ENCODE peak calls at places on chromosomes 2 and 18, in eight cellular contexts. M, N, B, E, V, T, J and H are unnamed samples. For H3K4me1, the result is how much of the 10 kb centered on the place peaks cover.

GRCh38 chr2:17271401-17271800 is 246.8 kb downstream of the RAD51AP2 start:
- DNase-seq in E (no peak), N (no peak), V (no peak), M (no peak), T (no peak), B (no peak), J (no peak), H (no peak)

GRCh38 chr2:215207791-215208367 is 69.5 kb upstream of the ABCA12 start:
- DNase-seq in N (no peak), V (no peak), T (no peak), M (no peak), J (no peak), E (no peak), B (no peak), H (no peak)

GRCh38 chr2:101339236-101339865 is 30.9 kb upstream of the RNF149 start:
- DNase-seq in M (no peak), E (no peak), N (no peak), B (peak), T (no peak), V (no peak), J (no peak), H (no peak)

GRCh38 chr2:20447437-20448245 is 767 bp downstream of the RHOB start:
- DNase-seq in M (peak), E (no peak), T (no peak), V (peak), N (no peak), J (peak), B (peak), H (peak)

GRCh38 chr18:76407681-76408080 is 87.4 kb downstream of the ZNF516 start:
- DNase-seq in V (no peak), M (no peak), N (no peak), E (no peak), B (no peak), J (no peak), T (no peak), H (peak)

GRCh38 chr2:182097571-182097970 is 111.9 kb downstream of the PPP1R1C start:
- DNase-seq in T (no peak), B (no peak), J (no peak), E (no peak), M (no peak), N (no peak), V (no peak), H (no peak)

GRCh38 chr2:121360566-121361300 is 75.7 kb upstream of the TFCP2L1 start:
- DNase-seq in T (no peak), J (peak), B (no peak), M (no peak), N (peak), V (no peak), E (no peak), H (peak)

GRCh38 chr2:235264121-235264493 is 229.7 kb upstream of the AGAP1 start:
- DNase-seq in J (no peak), E (no peak), B (no peak), M (no peak), N (no peak), T (no peak), V (no peak), H (no peak)

GRCh38 chr2:3489449-3490115 is 29.7 kb downstream of the ADI1 start:
- DNase-seq in B (no peak), E (no peak), N (no peak), M (no peak), J (no peak), T (no peak), V (peak), H (no peak)

GRCh38 chr18:58541789-58542425 is 87.0 kb downstream of the ALPK2 start:
- DNase-seq in B (no peak), J (peak), V (no peak), N (no peak), M (no peak), T (peak), E (no peak), H (no peak)

GRCh38 chr2:136384541-136385303 is 266.8 kb upstream of the CXCR4 start:
- DNase-seq in B (peak), J (peak), T (no peak), M (no peak), E (peak), N (peak), V (peak), H (no peak)

GRCh38 chr2:178315083-178315482 is 120.8 kb downstream of the OSBPL6 start:
- DNase-seq in J (no peak), M (no peak), N (no peak), V (no peak), E (no peak), T (no peak), B (no peak), H (no peak)

GRCh38 chr2:179340678-179341077 is 76.0 kb upstream of the SESTD1 start:
- DNase-seq in B (peak), T (no peak), J (peak), N (no peak), E (no peak), V (no peak), M (no peak), H (no peak)

GRCh38 chr2:33069894-33070651 is 123.3 kb downstream of the LTBP1 start:
- DNase-seq in N (peak), M (no peak), E (peak), B (no peak), J (peak), T (no peak), V (no peak), H (no peak)

GRCh38 chr2:23380562-23381065 is 4.4 kb upstream of the KLHL29 start:
- DNase-seq in M (no peak), B (no peak), J (peak), T (peak), V (no peak), E (no peak), N (no peak), H (no peak)

GRCh38 chr2:70535573-70535972 is 18.1 kb downstream of the TGFA start:
- DNase-seq in N (no peak), J (no peak), B (no peak), M (no peak), E (no peak), T (no peak), V (no peak), H (no peak)

GRCh38 chr2:10222-10875 is 36.0 kb downstream of the FAM110C start:
- DNase-seq in E (no peak), N (no peak), M (peak), T (no peak), V (no peak), J (peak), B (no peak), H (no peak)

GRCh38 chr2:207868855-207869596 is 99.3 kb upstream of the FZD5 start:
- DNase-seq in M (no peak), E (no peak), J (no peak), B (no peak), T (no peak), N (no peak), V (no peak), H (no peak)

GRCh38 chr2:207871506-207871905 is 101.8 kb upstream of the FZD5 start:
- DNase-seq in B (no peak), M (no peak), J (no peak), T (no peak), E (no peak), N (no peak), V (no peak), H (no peak)

GRCh38 chr2:207871911-207872310 is 102.2 kb upstream of the FZD5 start:
- DNase-seq in N (no peak), M (no peak), J (no peak), V (no peak), B (no peak), T (no peak), E (no peak), H (no peak)

GRCh38 chr2:207870814-207871213 is 101.1 kb upstream of the FZD5 start:
- DNase-seq in E (no peak), N (no peak), V (no peak), T (no peak), B (no peak), J (no peak), M (no peak), H (no peak)

DNA sequence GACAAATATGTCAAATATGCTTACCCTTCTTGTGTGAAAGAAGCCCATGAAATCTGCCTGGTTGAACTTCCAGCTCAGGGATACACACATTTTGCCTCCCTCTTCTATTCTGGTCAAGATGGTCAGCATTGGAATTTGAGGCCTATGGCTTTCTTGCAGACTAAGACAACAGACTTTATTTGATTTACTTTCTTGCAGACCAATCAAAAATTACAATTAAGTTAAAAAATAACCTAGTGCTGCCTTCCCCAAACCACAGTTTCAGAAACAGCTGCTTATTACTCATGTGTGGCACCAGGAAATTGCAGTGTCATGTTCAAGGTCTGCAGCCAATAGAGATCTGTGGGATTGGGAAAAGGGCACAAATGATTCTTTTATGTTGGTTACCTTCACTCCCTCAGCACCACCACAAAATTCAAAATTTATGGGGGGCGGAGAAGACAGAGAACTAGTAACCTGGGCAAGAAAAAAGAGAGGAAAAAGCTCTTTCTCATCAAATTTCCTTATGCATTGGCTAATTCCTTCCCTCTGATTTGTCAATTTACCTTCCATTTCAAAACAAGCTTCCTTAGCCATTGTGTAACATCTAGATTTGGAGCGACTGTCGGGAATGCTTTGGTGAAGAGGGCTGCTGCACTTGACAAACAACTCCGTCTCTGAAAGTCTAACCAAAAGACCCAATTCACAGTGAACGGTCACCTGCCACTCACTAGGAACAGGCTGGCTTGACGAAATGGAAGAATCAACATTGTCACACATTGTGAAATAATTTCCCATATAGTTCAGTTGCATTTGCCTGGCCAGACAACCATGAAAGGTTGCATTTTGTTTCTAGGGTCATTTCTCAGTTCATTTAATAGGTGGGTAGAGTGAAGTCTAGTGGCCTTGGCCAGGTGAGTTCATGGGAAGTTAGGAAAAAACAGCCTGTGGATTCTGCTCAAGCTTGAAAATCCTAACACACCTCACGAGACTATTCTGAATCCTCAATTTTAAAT is 100.4 kb upstream of the FZD5 start:
- DNase-seq in T (no peak), E (no peak), N (no peak), M (no peak), V (no peak), B (no peak), J (peak), H (no peak)
- H3K4me1 ChIP-seq in T (under half), E (under half), N (under half), M (under half), V (under half), B (under half), J (under half), H (under half)

GRCh38 chr2:127175821-127176354 is 44.2 kb downstream of the CYP27C1 start:
- DNase-seq in N (peak), T (no peak), J (no peak), E (no peak), M (peak), B (no peak), V (no peak), H (peak)
- TF ChIP-seq POLR2AphosphoS5 in N (no peak), T (no peak), J (no peak), E (no peak), M (no peak), B (no peak), V (no peak), H (peak)

DNA sequence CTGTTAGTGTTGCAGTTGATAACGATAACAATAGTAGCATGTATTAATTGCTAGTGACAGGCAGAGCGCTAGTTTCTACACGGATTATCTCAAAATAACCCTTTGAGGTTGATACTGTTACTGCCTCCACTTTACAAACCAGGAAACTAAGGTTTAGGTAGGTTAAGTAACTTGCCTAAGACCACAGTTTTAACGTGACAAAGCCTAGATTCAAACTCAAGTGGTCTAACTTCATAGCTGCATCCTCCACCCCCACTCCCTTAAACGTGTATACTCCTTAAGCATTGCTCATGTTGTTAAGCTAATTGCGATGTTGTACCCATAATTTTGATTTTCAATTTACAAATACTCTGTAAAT is 1.2 kb downstream of the ME2 start:
- DNase-seq in V (peak), J (no peak), E (no peak), N (no peak), B (peak), M (no peak), T (no peak), H (no peak)
- H3K4me3 ChIP-seq in V (peak), J (peak), E (peak), N (peak), B (peak), M (peak), T (peak), H (peak)

GRCh38 chr18:48775372-48776160 is 175.2 kb downstream of the SMAD7 start:
- DNase-seq in J (no peak), N (no peak), M (no peak), V (no peak), B (no peak), E (no peak), T (no peak), H (no peak)
- H3K4me1 ChIP-seq in J (under half), N (under half), M (under half), V (under half), B (under half), E (under half), T (under half), H (under half)

GRCh38 chr2:159501743-159502142 is 114.6 kb downstream of the BAZ2B start:
- DNase-seq in B (no peak), N (no peak), M (no peak), V (no peak), J (no peak), E (no peak), T (no peak), H (no peak)

GRCh38 chr2:159497857-159498256 is 118.5 kb downstream of the BAZ2B start:
- DNase-seq in V (no peak), T (no peak), B (no peak), E (no peak), J (peak), N (no peak), M (no peak), H (no peak)

GRCh38 chr2:159497256-159497655 is 119.1 kb downstream of the BAZ2B start:
- DNase-seq in M (no peak), V (peak), T (no peak), E (peak), J (peak), B (no peak), N (no peak), H (no peak)
- TF ChIP-seq POLR2AphosphoS5 in M (peak), V (peak), T (no peak), E (peak), J (peak), B (no peak), N (peak), H (no peak)